ENCODE peak calls at places on chromosome 19, in nine cellular contexts. One of them, this sample, is unnamed.

GRCh38 chr19:55471266-55471665 is 5.2 kb upstream of the ZNF628 start:
- DNase-seq in NCI-H446 treated with DMSO at 0.1 percent for 48 hours: no peak
- DNase-seq in glutamatergic neuron: no peak
- DNase-seq in aorta: no peak
- DNase-seq in activated gamma-delta T cell treated with Interleukin-2 at 50 U/mL for 16 hours: no peak
- DNase-seq in GDM1: no peak
- DNase-seq in activated CD4-positive, alpha-beta T cell treated with anti-CD3 and anti-CD28 coated beads for 48 hours: no peak
- DNase-seq in T-cell: no peak
- DNase-seq in Peyer's patch: no peak
- DNase-seq in this sample: no peak

GRCh38 chr19:9040131-9040530 is 29.9 kb upstream of the MUC16 start:
- DNase-seq in activated gamma-delta T cell treated with Interleukin-2 at 50 U/mL for 16 hours: no peak
- DNase-seq in GDM1: no peak
- DNase-seq in activated CD4-positive, alpha-beta T cell treated with anti-CD3 and anti-CD28 coated beads for 48 hours: no peak
- DNase-seq in aorta: no peak
- DNase-seq in Peyer's patch: no peak
- DNase-seq in glutamatergic neuron: no peak
- DNase-seq in T-cell: no peak
- DNase-seq in NCI-H446 treated with DMSO at 0.1 percent for 48 hours: no peak
- DNase-seq in this sample: no peak

GRCh38 chr19:39342647-39343305 is 555 bp downstream of the SAMD4B start:
- DNase-seq in T-cell: no peak
- DNase-seq in activated gamma-delta T cell treated with Interleukin-2 at 50 U/mL for 16 hours: no peak
- DNase-seq in GDM1: no peak
- DNase-seq in glutamatergic neuron: peak; percentile 30
- DNase-seq in aorta: peak; percentile 59
- DNase-seq in Peyer's patch: no peak
- DNase-seq in activated CD4-positive, alpha-beta T cell treated with anti-CD3 and anti-CD28 coated beads for 48 hours: peak; percentile 12
- DNase-seq in NCI-H446 treated with DMSO at 0.1 percent for 48 hours: no peak
- DNase-seq in this sample: no peak

GRCh38 chr19:5309438-5310204 is 31.0 kb downstream of the PTPRS start:
- DNase-seq in activated gamma-delta T cell treated with Interleukin-2 at 50 U/mL for 16 hours: no peak
- DNase-seq in Peyer's patch: no peak
- DNase-seq in aorta: no peak
- DNase-seq in T-cell: no peak
- DNase-seq in NCI-H446 treated with DMSO at 0.1 percent for 48 hours: no peak
- DNase-seq in glutamatergic neuron: peak; percentile 33
- DNase-seq in activated CD4-positive, alpha-beta T cell treated with anti-CD3 and anti-CD28 coated beads for 48 hours: no peak
- DNase-seq in GDM1: no peak
- DNase-seq in this sample: no peak

GRCh38 chr19:15292140-15292539 is 40.2 kb downstream of the BRD4 start:
- DNase-seq in aorta: no peak
- DNase-seq in T-cell: no peak
- DNase-seq in NCI-H446 treated with DMSO at 0.1 percent for 48 hours: no peak
- DNase-seq in GDM1: no peak
- DNase-seq in Peyer's patch: no peak
- DNase-seq in glutamatergic neuron: no peak
- DNase-seq in activated gamma-delta T cell treated with Interleukin-2 at 50 U/mL for 16 hours: no peak
- DNase-seq in activated CD4-positive, alpha-beta T cell treated with anti-CD3 and anti-CD28 coated beads for 48 hours: no peak
- DNase-seq in this sample: no peak

GRCh38 chr19:45182758-45183157 is 4.2 kb downstream of the BLOC1S3 start:
- DNase-seq in GDM1: no peak
- DNase-seq in Peyer's patch: no peak
- DNase-seq in activated CD4-positive, alpha-beta T cell treated with anti-CD3 and anti-CD28 coated beads for 48 hours: no peak
- DNase-seq in activated gamma-delta T cell treated with Interleukin-2 at 50 U/mL for 16 hours: no peak
- DNase-seq in glutamatergic neuron: no peak
- DNase-seq in NCI-H446 treated with DMSO at 0.1 percent for 48 hours: no peak
- DNase-seq in aorta: no peak
- DNase-seq in T-cell: no peak
- DNase-seq in this sample: no peak

GRCh38 chr19:5091576-5092215 is 122.8 kb downstream of the KDM4B start:
- DNase-seq in activated CD4-positive, alpha-beta T cell treated with anti-CD3 and anti-CD28 coated beads for 48 hours: no peak
- DNase-seq in glutamatergic neuron: no peak
- DNase-seq in NCI-H446 treated with DMSO at 0.1 percent for 48 hours: no peak
- DNase-seq in T-cell: no peak
- DNase-seq in GDM1: no peak
- DNase-seq in aorta: no peak
- DNase-seq in Peyer's patch: no peak
- DNase-seq in activated gamma-delta T cell treated with Interleukin-2 at 50 U/mL for 16 hours: no peak
- DNase-seq in this sample: no peak

GRCh38 chr19:43639507-43640423 is at the start of gene CADM4:
- DNase-seq in activated gamma-delta T cell treated with Interleukin-2 at 50 U/mL for 16 hours: peak; percentile 34
- DNase-seq in NCI-H446 treated with DMSO at 0.1 percent for 48 hours: no peak
- DNase-seq in Peyer's patch: peak; percentile 64
- DNase-seq in aorta: no peak
- DNase-seq in T-cell: peak; percentile 34
- DNase-seq in activated CD4-positive, alpha-beta T cell treated with anti-CD3 and anti-CD28 coated beads for 48 hours: peak; percentile 47
- DNase-seq in glutamatergic neuron: peak; percentile 62
- DNase-seq in GDM1: no peak
- DNase-seq in this sample: no peak

GRCh38 chr19:55248166-55248675 is 10.6 kb downstream of the PPP6R1 start:
- DNase-seq in activated gamma-delta T cell treated with Interleukin-2 at 50 U/mL for 16 hours: no peak
- DNase-seq in GDM1: no peak
- DNase-seq in activated CD4-positive, alpha-beta T cell treated with anti-CD3 and anti-CD28 coated beads for 48 hours: no peak
- DNase-seq in aorta: peak; percentile 38
- DNase-seq in glutamatergic neuron: no peak
- DNase-seq in T-cell: no peak
- DNase-seq in Peyer's patch: no peak
- DNase-seq in NCI-H446 treated with DMSO at 0.1 percent for 48 hours: no peak
- DNase-seq in this sample: no peak

GRCh38 chr19:40265763-40266099 is 19.4 kb downstream of the AKT2 start:
- DNase-seq in T-cell: no peak
- DNase-seq in aorta: no peak
- DNase-seq in Peyer's patch: no peak
- DNase-seq in activated gamma-delta T cell treated with Interleukin-2 at 50 U/mL for 16 hours: no peak
- DNase-seq in GDM1: no peak
- DNase-seq in NCI-H446 treated with DMSO at 0.1 percent for 48 hours: no peak
- DNase-seq in glutamatergic neuron: no peak
- DNase-seq in activated CD4-positive, alpha-beta T cell treated with anti-CD3 and anti-CD28 coated beads for 48 hours: no peak
- DNase-seq in this sample: no peak

GRCh38 chr19:53977991-53978731 is 13.3 kb upstream of the CACNG6 start:
- DNase-seq in NCI-H446 treated with DMSO at 0.1 percent for 48 hours: no peak
- DNase-seq in aorta: peak; percentile 70
- DNase-seq in T-cell: peak; percentile 26
- DNase-seq in activated CD4-positive, alpha-beta T cell treated with anti-CD3 and anti-CD28 coated beads for 48 hours: peak; percentile 75
- DNase-seq in activated gamma-delta T cell treated with Interleukin-2 at 50 U/mL for 16 hours: no peak
- DNase-seq in glutamatergic neuron: peak; percentile 96
- DNase-seq in Peyer's patch: no peak
- DNase-seq in GDM1: peak; percentile 100
- DNase-seq in this sample: no peak

GRCh38 chr19:29372921-29373797 is 152.6 kb upstream of the VSTM2B start:
- DNase-seq in activated gamma-delta T cell treated with Interleukin-2 at 50 U/mL for 16 hours: no peak
- DNase-seq in Peyer's patch: peak; percentile 30
- DNase-seq in NCI-H446 treated with DMSO at 0.1 percent for 48 hours: no peak
- DNase-seq in GDM1: no peak
- DNase-seq in activated CD4-positive, alpha-beta T cell treated with anti-CD3 and anti-CD28 coated beads for 48 hours: no peak
- DNase-seq in aorta: no peak
- DNase-seq in glutamatergic neuron: no peak
- DNase-seq in T-cell: no peak
- DNase-seq in this sample: no peak